ENCODE peak calls at places on chromosomes 1 and 21, in ten cellular contexts. M is thoracic aorta; Y is CD4-positive, CD25-positive, alpha-beta regulatory T cell; T is Peyer's patch; H is stomach; E is CD8-positive, alpha-beta memory T cell; Z is ascending aorta; L is CD4-positive, alpha-beta memory T cell; D is IMR-90; R is AG04450. G is an unnamed sample.
A peak's percentile ranks its signal among the peaks of the same experiment; 100 is the strongest.

GRCh38 chr1:101148987-101149386 is 87.8 kb upstream of the S1PR1 start:
- DNase-seq in E (no peak), R (no peak), H (no peak), D (peak; percentile 30), T (no peak), L (no peak), M (no peak), Z (peak; percentile 68), Y (no peak), G (no peak)

GRCh38 chr1:237873487-237873927 is 17.2 kb downstream of the ZP4 start:
- DNase-seq in M (no peak), Z (no peak), R (no peak), E (no peak), Y (no peak), H (no peak), D (peak; percentile 64), L (no peak), T (no peak), G (no peak)

GRCh38 chr1:209929751-209930150 is 8.3 kb upstream of the SYT14 start:
- DNase-seq in L (no peak), T (no peak), Z (no peak), E (no peak), D (no peak), Y (no peak), R (no peak), M (no peak), H (no peak), G (no peak)

GRCh38 chr1:1342061-1342562 is 7.1 kb downstream of the DVL1 start:
- DNase-seq in H (no peak), M (no peak), Z (no peak), E (no peak), L (no peak), Y (no peak), D (no peak), T (no peak), R (no peak), G (peak; percentile 83)

GRCh38 chr1:110953031-110953430 is 10.7 kb downstream of the LRIF1 start:
- DNase-seq in Z (no peak), M (no peak), E (no peak), T (no peak), H (no peak), Y (no peak), D (no peak), L (no peak), R (no peak), G (no peak)

GRCh38 chr1:236908669-236909068 is 95.6 kb downstream of the MT1HL1 start:
- DNase-seq in L (no peak), M (no peak), H (no peak), E (no peak), R (no peak), D (no peak), Z (no peak), Y (no peak), T (no peak), G (no peak)

GRCh38 chr1:89483757-89484077 is 40.9 kb upstream of the LRRC8B start:
- DNase-seq in D (no peak), Y (no peak), T (no peak), L (no peak), M (no peak), E (no peak), Z (no peak), R (no peak), H (no peak), G (no peak)

GRCh38 chr1:193229136-193229535 is 42.7 kb upstream of the B3GALT2 start:
- DNase-seq in E (no peak), L (no peak), Y (no peak), R (peak; percentile 24), T (no peak), Z (no peak), D (peak; percentile 81), H (no peak), M (no peak), G (no peak)

GRCh38 chr1:181106022-181106312 is 17.5 kb downstream of the IER5 start:
- DNase-seq in Y (no peak), M (no peak), R (no peak), E (no peak), T (no peak), L (no peak), D (no peak), H (no peak), Z (no peak), G (no peak)

GRCh38 chr1:181104790-181105133 is 16.3 kb downstream of the IER5 start:
- DNase-seq in M (no peak), E (no peak), Z (no peak), T (peak; percentile 49), D (no peak), Y (peak; percentile 54), R (no peak), H (no peak), L (peak; percentile 54), G (no peak)

GRCh38 chr1:181107711-181108110 is 19.2 kb downstream of the IER5 start:
- DNase-seq in E (no peak), T (no peak), M (no peak), Y (no peak), H (no peak), L (no peak), Z (no peak), R (no peak), D (no peak), G (no peak)

GRCh38 chr1:181105134-181106021 is 16.9 kb downstream of the IER5 start:
- DNase-seq in T (peak; percentile 95), E (peak; percentile 92), M (peak; percentile 86), R (peak; percentile 61), L (peak; percentile 92), H (peak; percentile 96), Y (peak; percentile 93), Z (peak; percentile 98), D (peak; percentile 83), G (peak; percentile 100)

GRCh38 chr1:181106479-181106878 is 18.0 kb downstream of the IER5 start:
- DNase-seq in Z (no peak), Y (no peak), H (no peak), E (no peak), L (no peak), M (no peak), T (no peak), R (no peak), D (no peak), G (no peak)
- H3K27ac ChIP-seq in Z (peak overlapping the region; percentile 68), Y (no peak overlapping the region), H (peak overlapping the region; percentile 89), E (no peak overlapping the region), L (no peak overlapping the region), M (peak overlapping the region; percentile 53), T (no peak overlapping the region), R (no peak overlapping the region), D (no peak overlapping the region), G (no peak overlapping the region)

GRCh38 chr1:95232646-95233320 is 1.2 kb upstream of the RWDD3 start:
- DNase-seq in T (no peak), H (no peak), Z (no peak), L (no peak), Y (no peak), E (no peak), R (no peak), D (peak; percentile 61), M (no peak), G (no peak)

GRCh38 chr1:95229706-95230105 is 4.3 kb upstream of the RWDD3 start:
- DNase-seq in D (no peak), R (no peak), T (no peak), Y (no peak), M (no peak), H (no peak), Z (no peak), E (no peak), L (no peak), G (no peak)

GRCh38 chr1:95229042-95229441 is 5.0 kb upstream of the RWDD3 start:
- DNase-seq in H (no peak), R (no peak), M (no peak), E (no peak), Z (no peak), Y (no peak), D (no peak), L (no peak), T (no peak), G (no peak)

GRCh38 chr1:95230256-95230655 is 3.8 kb upstream of the RWDD3 start:
- DNase-seq in T (no peak), R (no peak), D (no peak), H (no peak), M (no peak), Z (no peak), L (no peak), E (no peak), Y (no peak), G (no peak)

GRCh38 chr1:95230768-95231191 is 3.2 kb upstream of the RWDD3 start:
- DNase-seq in T (no peak), H (peak; percentile 40), Z (no peak), E (no peak), M (no peak), D (no peak), R (no peak), Y (no peak), L (no peak), G (peak; percentile 54)
- H3K27ac ChIP-seq in T (no peak overlapping the region), H (no peak overlapping the region), Z (no peak overlapping the region), E (no peak overlapping the region), M (no peak overlapping the region), D (no peak overlapping the region), R (no peak overlapping the region), Y (no peak overlapping the region), L (no peak overlapping the region), G (no peak overlapping the region)

GRCh38 chr21:26148071-26148470 is 22.5 kb downstream of the APP start:
- DNase-seq in Z (no peak), D (no peak), H (no peak), T (no peak), E (no peak), Y (no peak), L (peak; percentile 9), R (no peak), M (no peak), G (no peak)

GRCh38 chr21:26147535-26147934 is 23.0 kb downstream of the APP start:
- DNase-seq in L (no peak), H (no peak), T (no peak), Z (no peak), M (no peak), E (no peak), D (no peak), Y (no peak), R (no peak), G (no peak)

GRCh38 chr21:26146681-26147080 is 23.9 kb downstream of the APP start:
- DNase-seq in D (no peak), R (no peak), M (no peak), T (no peak), H (no peak), L (no peak), E (no peak), Y (no peak), Z (no peak), G (no peak)

GRCh38 chr21:26153758-26154157 is 16.8 kb downstream of the APP start:
- DNase-seq in Y (no peak), R (no peak), L (no peak), M (no peak), E (no peak), D (peak; percentile 34), Z (no peak), H (no peak), T (no peak), G (no peak)

GRCh38 chr21:26148834-26149354 is 21.7 kb downstream of the APP start:
- DNase-seq in T (no peak), H (no peak), L (no peak), M (no peak), E (no peak), D (peak; percentile 69), R (no peak), Y (no peak), Z (no peak), G (no peak)
- H3K27ac ChIP-seq in T (no peak overlapping the region), H (peak overlapping the region; percentile 64), L (no peak overlapping the region), M (peak overlapping the region; percentile 78), E (no peak overlapping the region), D (peak overlapping the region; percentile 69), R (peak overlapping the region; percentile 76), Y (no peak overlapping the region), Z (peak overlapping the region; percentile 76), G (no peak overlapping the region)

GRCh38 chr1:45491464-45492260 is 699 bp upstream of the TESK2 start:
- DNase-seq in Z (no peak), L (no peak), D (no peak), T (no peak), Y (no peak), R (no peak), H (no peak), M (no peak), E (no peak), G (no peak)

GRCh38 chr1:45492691-45493090 is 1.7 kb upstream of the TESK2 start:
- DNase-seq in L (no peak), T (no peak), H (no peak), E (no peak), M (no peak), Y (no peak), Z (no peak), D (no peak), R (no peak), G (no peak)

GRCh38 chr1:45490623-45491463 is at the start of gene TESK2:
- DNase-seq in E (peak; percentile 96), L (peak; percentile 99), R (peak; percentile 98), H (peak; percentile 98), Z (peak; percentile 99), T (peak; percentile 97), M (peak; percentile 95), Y (peak; percentile 100), D (peak; percentile 99), G (peak; percentile 100)

GRCh38 chr1:45488978-45489377 is 2.0 kb downstream of the TESK2 start:
- DNase-seq in Y (no peak), L (no peak), E (no peak), D (no peak), T (no peak), H (no peak), R (no peak), M (no peak), Z (no peak), G (no peak)

GRCh38 chr1:45490121-45490622 is 791 bp downstream of the TESK2 start:
- DNase-seq in L (no peak), M (no peak), Z (no peak), R (no peak), H (no peak), T (no peak), E (no peak), D (peak; percentile 21), Y (peak; percentile 21), G (no peak)
- H3K27ac ChIP-seq in L (peak overlapping the region; percentile 68), M (peak overlapping the region; percentile 58), Z (peak overlapping the region; percentile 59), R (no peak overlapping the region), H (peak overlapping the region; percentile 88), T (peak overlapping the region; percentile 79), E (peak overlapping the region; percentile 28), D (peak overlapping the region; percentile 8), Y (peak overlapping the region; percentile 70), G (peak overlapping the region; percentile 91)